ENCODE peak calls at places on chromosomes 4 and X, in six cellular contexts. B is A549, W is AG10803, U is left lung, F is WTC11, R is neural progenitor cell. Z is an unnamed sample.

GRCh38 chr4:68874507-68874906 is 58.7 kb downstream of the UGT2B10 start:
- DNase-seq in B (no peak), F (no peak), U (no peak), W (no peak), R (no peak), Z (no peak)

GRCh38 chr4:64713256-64713840 is 304.1 kb upstream of the TECRL start:
- DNase-seq in R (peak), U (no peak), B (no peak), F (no peak), W (peak), Z (no peak)

GRCh38 chr4:74030285-74030684 is 8.2 kb downstream of the CXCL3 start:
- DNase-seq in W (no peak), F (no peak), B (no peak), U (no peak), R (no peak), Z (no peak)

GRCh38 chr4:186104895-186105720 is 604 bp downstream of the FAM149A start:
- DNase-seq in F (peak), B (no peak), R (peak), U (no peak), W (no peak), Z (no peak)

GRCh38 chrX:57282568-57282967 is 3.9 kb upstream of the FAAH2 start:
- DNase-seq in U (no peak), W (no peak), F (no peak), R (no peak), B (no peak), Z (no peak)

GRCh38 chr4:184370711-184371389 is 103.5 kb downstream of the IRF2 start:
- DNase-seq in U (no peak), R (no peak), F (no peak), B (no peak), W (peak), Z (no peak)

GRCh38 chrX:307261-308111 is 11.1 kb downstream of the GTPBP6 start:
- DNase-seq in B (no peak), F (no peak), U (peak), W (no peak), R (no peak), Z (no peak)

GRCh38 chrX:150324035-150324728 is 38.9 kb upstream of the MAMLD1 start:
- DNase-seq in U (no peak), R (no peak), F (no peak), W (peak), B (peak), Z (no peak)

GRCh38 chr4:5082381-5082780 is 31.1 kb downstream of the STK32B start:
- DNase-seq in B (no peak), F (no peak), R (no peak), W (no peak), U (no peak), Z (no peak)

GRCh38 chr4:145609494-145610427 is 9.4 kb upstream of the MMAA start:
- DNase-seq in W (peak), R (peak), B (peak), U (no peak), F (peak), Z (no peak)

GRCh38 chr4:145098675-145099037 is 545 bp downstream of the ABCE1 start:
- DNase-seq in R (no peak), U (no peak), F (no peak), B (peak), W (peak), Z (no peak)

GRCh38 chr4:78938474-78938867 is 767 bp downstream of the PAQR3 start:
- DNase-seq in R (no peak), B (no peak), U (no peak), F (no peak), W (peak), Z (no peak)

GRCh38 chr4:25234390-25235367 is 846 bp downstream of the PI4K2B start:
- DNase-seq in U (peak), F (peak), R (peak), B (peak), W (peak), Z (no peak)
- TF ChIP-seq CTCF in U (no peak), F (no peak), R (peak), B (peak), W (peak), Z (no peak)

GRCh38 chr4:12724520-12724919 is 759.6 kb downstream of the RAB28 start:
- DNase-seq in R (peak), U (no peak), F (no peak), B (peak), W (no peak), Z (no peak)
- TF ChIP-seq CTCF in R (peak), U (no peak), F (peak), B (peak), W (peak), Z (no peak)

GRCh38 chr4:95153182-95153581 is 395.4 kb downstream of the BMPR1B start:
- DNase-seq in F (no peak), B (no peak), R (no peak), W (no peak), U (no peak), Z (no peak)
- TF ChIP-seq CTCF in F (no peak), B (no peak), R (no peak), W (no peak), U (no peak), Z (no peak)

GRCh38 chr4:47490550-47490949 is 5.5 kb downstream of the ATP10D start:
- DNase-seq in F (no peak), B (peak), R (peak), W (no peak), U (no peak), Z (no peak)
- TF ChIP-seq CTCF in F (no peak), B (no peak), R (peak), W (peak), U (peak), Z (peak)